ENCODE peak calls at places on chromosomes 6 and 20, in five cellular contexts. P is SK-N-SH, R is K562, L is HepG2, T is H1. B is an unnamed sample.
A peak's percentile ranks its signal among the peaks of the same experiment; 100 is the strongest.

GRCh38 chr6:169752074-169752623 is 727 bp downstream of the ERMARD start:
- DNase-seq in R (no peak), P (peak; percentile 28), L (peak; percentile 44), T (no peak), B (no peak)

GRCh38 chr20:18166241-18166881 is 28.7 kb downstream of the KAT14 start:
- DNase-seq in L (no peak), P (no peak), T (no peak), R (no peak), B (no peak)

GRCh38 chr6:145705561-145705960 is 29.8 kb downstream of the EPM2A start:
- DNase-seq in T (no peak), L (no peak), R (no peak), P (no peak), B (no peak)

GRCh38 chr6:2931055-2931454 is 27.9 kb upstream of the SERPINB9 start:
- DNase-seq in L (no peak), T (no peak), R (no peak), P (no peak), B (no peak)

GRCh38 chr6:147508073-147508870 is at the start of gene SAMD5:
- DNase-seq in T (peak; percentile 29), P (peak; percentile 53), R (peak; percentile 91), L (peak; percentile 4), B (no peak)

GRCh38 chr6:90144928-90145520 is 151.6 kb downstream of the BACH2 start:
- DNase-seq in T (no peak), P (no peak), R (no peak), L (no peak), B (no peak)

GRCh38 chr20:36885355-36885754 is 9.4 kb downstream of the TLDC2 start:
- DNase-seq in P (no peak), R (peak; percentile 73), T (no peak), L (no peak), B (no peak)

GRCh38 chr20:13412806-13413445 is 191.9 kb downstream of the ISM1 start:
- DNase-seq in R (no peak), L (no peak), T (no peak), P (no peak), B (no peak)

DNA sequence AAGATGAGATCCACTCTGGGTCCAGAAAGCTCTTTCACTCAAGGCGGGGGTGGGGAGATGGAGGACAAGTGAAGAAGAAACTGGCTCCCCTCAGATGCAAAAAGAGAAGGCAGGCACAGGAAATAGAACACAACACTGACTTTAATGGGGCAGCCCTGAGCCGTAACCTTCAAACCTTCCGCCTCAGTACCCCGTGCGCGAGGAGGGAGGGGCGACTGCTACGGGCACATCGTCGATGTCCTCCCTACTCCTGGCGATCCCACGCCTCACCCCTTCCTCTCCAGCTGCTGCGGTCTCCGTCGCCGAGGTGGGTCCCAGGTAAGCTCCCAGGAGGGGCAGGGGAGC is 3.9 kb downstream of the SPEF1 start:
- DNase-seq in L (no peak), R (no peak), P (no peak), T (no peak), B (no peak)
- H3K4me3 ChIP-seq in L (peak overlapping the region; percentile 55), R (no peak overlapping the region), P (peak overlapping the region; percentile 42), T (peak overlapping the region; percentile 81), B (peak overlapping the region; percentile 55)

DNA sequence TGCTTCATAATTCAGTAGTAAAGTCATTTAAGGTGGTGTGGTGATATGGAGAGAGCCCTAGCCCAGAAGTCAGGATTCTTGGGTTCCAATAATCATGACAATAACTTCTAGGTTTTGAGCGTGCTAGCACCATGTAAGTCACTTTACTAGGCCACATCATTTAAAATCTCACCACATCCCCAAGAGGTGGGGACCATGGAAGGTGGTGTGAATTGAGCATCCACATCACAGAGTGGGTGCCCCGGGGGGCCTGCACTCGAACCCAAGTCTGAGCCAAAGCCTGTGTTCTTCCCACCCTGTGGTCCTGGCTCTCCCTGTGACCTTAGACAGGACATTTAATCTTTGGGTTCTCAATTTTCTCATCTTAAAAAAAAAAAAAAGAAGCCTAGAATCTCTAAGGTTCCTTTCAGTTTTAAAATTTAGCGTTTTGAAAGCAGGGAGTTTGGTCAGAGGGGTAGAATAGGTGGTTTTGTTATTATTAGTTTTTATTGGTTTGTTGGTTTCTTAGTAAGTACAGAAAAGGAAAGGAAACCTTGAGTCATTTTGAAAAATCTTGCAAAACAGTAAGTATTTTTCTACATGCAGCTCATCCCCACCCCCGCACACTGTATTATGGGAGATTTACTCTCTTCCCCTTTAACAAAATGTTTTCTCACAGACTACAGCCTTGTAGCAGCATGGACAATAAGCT is 26.4 kb downstream of the ARMC2 start:
- DNase-seq in R (no peak), L (no peak), P (no peak), T (no peak), B (peak; percentile 51)
- TF ChIP-seq TAF1 in R (no peak), L (no peak), P (no peak), T (no peak), B (no peak)

DNA sequence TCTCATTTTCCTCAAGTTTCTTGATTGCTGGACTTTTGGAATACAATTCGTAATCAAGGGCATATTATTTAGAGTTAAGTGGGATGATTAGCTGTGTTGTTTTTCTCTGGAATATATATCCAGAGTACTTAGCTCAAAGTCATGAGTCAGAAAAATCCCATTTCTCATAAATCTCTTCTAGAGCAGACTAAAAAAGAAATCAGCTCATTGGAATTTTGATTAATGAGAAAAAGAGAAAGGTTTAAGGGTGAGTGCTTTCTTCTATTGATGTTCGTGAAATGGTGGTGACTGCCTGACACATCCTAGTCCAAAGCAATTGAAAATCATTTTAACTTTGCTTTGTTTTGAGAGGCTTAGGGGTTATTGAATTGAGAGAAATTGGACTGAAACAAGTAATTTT is 1228.4 kb upstream of the CITED2 start:
- DNase-seq in L (no peak), R (no peak), T (no peak), P (no peak), B (no peak)
- H3K4me3 ChIP-seq in L (no peak overlapping the region), R (no peak overlapping the region), T (no peak overlapping the region), P (no peak overlapping the region), B (no peak overlapping the region)

GRCh38 chr6:43929511-43929910 is 159.5 kb downstream of the VEGFA start:
- DNase-seq in L (no peak), T (no peak), R (no peak), P (no peak), B (no peak)

GRCh38 chr6:43933111-43933885 is 163.3 kb downstream of the VEGFA start:
- DNase-seq in R (no peak), L (no peak), T (no peak), P (peak; percentile 52), B (no peak)

GRCh38 chr6:43930440-43931154 is 160.6 kb downstream of the VEGFA start:
- DNase-seq in R (no peak), P (no peak), T (no peak), L (no peak), B (no peak)

GRCh38 chr6:43932259-43932900 is 162.4 kb downstream of the VEGFA start:
- DNase-seq in T (no peak), L (no peak), P (peak; percentile 5), R (no peak), B (no peak)

GRCh38 chr6:43931201-43931600 is 161.2 kb downstream of the VEGFA start:
- DNase-seq in T (no peak), L (no peak), P (no peak), R (no peak), B (no peak)
- TF ChIP-seq TAF1 in T (no peak), L (no peak), P (no peak), R (no peak), B (no peak)

GRCh38 chr20:32761417-32761830 is 761 bp upstream of the DNMT3B start:
- DNase-seq in L (no peak), R (no peak), T (no peak), P (no peak), B (no peak)
- H3K4me3 ChIP-seq in L (peak overlapping the region; percentile 95), R (peak overlapping the region; percentile 90), T (peak overlapping the region; percentile 60), P (peak overlapping the region; percentile 31), B (peak overlapping the region; percentile 76)

B was measured in GM12878.